ENCODE peak calls at places on chromosomes 12 and 14, in four cellular contexts. B is BJ, Q is foreskin fibroblast, N is hepatocyte. Y is an unnamed sample.

GRCh38 chr12:51048601-51049369 is 658 bp downstream of the LETMD1 start:
- DNase-seq in B (no peak), Q (peak), N (no peak), Y (no peak)

GRCh38 chr12:101021911-101022388 is 188.1 kb downstream of the SLC5A8 start:
- DNase-seq in B (peak), Q (peak), N (no peak), Y (peak)

GRCh38 chr12:59636945-59637656 is 41.3 kb downstream of the SLC16A7 start:
- DNase-seq in B (no peak), Q (no peak), N (no peak), Y (no peak)

GRCh38 chr12:116299064-116299463 is 21.6 kb upstream of the MED13L start:
- DNase-seq in B (no peak), Q (no peak), N (no peak), Y (no peak)

GRCh38 chr12:27984275-27984674 is 11.7 kb upstream of the PTHLH start:
- DNase-seq in B (no peak), Q (peak), N (no peak), Y (no peak)

GRCh38 chr12:100576311-100577036 is 3.0 kb downstream of the GAS2L3 start:
- DNase-seq in B (peak), Q (peak), N (peak), Y (peak)

GRCh38 chr12:4148418-4149056 is 125.0 kb upstream of the CCND2 start:
- DNase-seq in B (no peak), Q (no peak), N (no peak), Y (no peak)

GRCh38 chr12:122035292-122035691 is 13.6 kb downstream of the BCL7A start:
- DNase-seq in B (no peak), Q (no peak), N (no peak), Y (no peak)

GRCh38 chr12:10615532-10615931 is 2.1 kb upstream of the MAGOHB start:
- DNase-seq in B (no peak), Q (no peak), N (no peak), Y (no peak)

GRCh38 chr14:65847065-65847847 is 434.7 kb downstream of the FUT8 start:
- DNase-seq in B (no peak), Q (no peak), N (no peak), Y (no peak)

GRCh38 chr12:80472912-80473500 is 29.0 kb downstream of the PTPRQ start:
- DNase-seq in B (peak), Q (peak), N (peak), Y (peak)

DNA sequence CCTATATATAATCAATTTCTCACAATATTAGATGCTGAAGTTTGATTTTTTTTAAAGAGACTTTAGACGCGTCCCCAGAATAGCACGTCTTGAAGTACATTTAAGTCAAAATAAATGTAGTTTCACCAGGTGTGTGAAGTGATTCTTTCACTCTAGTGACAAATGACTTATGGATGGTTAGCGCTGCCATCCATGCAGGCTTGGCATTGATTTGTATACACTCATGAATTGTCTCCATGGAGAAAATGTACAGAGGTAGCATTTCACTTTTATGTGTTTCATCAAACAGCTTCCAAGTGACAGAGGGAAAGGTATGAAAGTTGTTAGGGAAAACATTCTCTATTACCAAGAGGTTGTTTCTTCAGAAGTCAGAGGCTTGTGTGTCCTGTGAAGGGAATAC is 360.8 kb downstream of the PDZRN4 start:
- DNase-seq in B (no peak), Q (no peak), N (no peak), Y (no peak)
- TF ChIP-seq CTCF in B (no peak), Q (no peak), N (no peak), Y (no peak)

GRCh38 chr12:24551368-24551767 is 397.5 kb downstream of the BCAT1 start:
- DNase-seq in B (no peak), Q (no peak), N (no peak), Y (no peak)
- H3K4me3 ChIP-seq in B (no peak), Q (no peak), N (no peak), Y (no peak)

GRCh38 chr14:86153480-86153879 is 623.5 kb downstream of the FLRT2 start:
- DNase-seq in B (no peak), Q (no peak), N (no peak), Y (no peak)
- TF ChIP-seq CTCF in B (no peak), Q (peak), N (no peak), Y (no peak)

DNA sequence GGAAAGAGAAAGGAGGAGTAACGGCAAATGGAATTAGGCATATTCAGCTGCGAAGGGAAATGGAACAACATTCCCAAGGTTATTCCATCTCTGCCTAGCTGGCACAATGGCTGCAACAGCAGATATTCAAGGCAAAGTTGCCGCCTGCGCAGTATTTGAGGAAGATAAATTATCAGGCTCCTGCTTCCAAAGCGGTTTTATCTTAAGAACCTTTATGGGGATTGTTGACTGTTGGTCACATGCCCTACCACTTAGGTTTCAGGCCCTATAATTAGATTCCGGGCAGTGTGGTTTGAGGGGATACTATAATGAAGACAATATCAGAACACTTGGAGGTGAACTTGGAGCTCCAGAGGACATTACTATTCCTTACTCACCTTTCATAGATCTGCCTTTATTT is 99.7 kb downstream of the FGD4 start:
- DNase-seq in B (no peak), Q (no peak), N (peak), Y (no peak)
- H3K4me3 ChIP-seq in B (no peak), Q (no peak), N (no peak), Y (no peak)

DNA sequence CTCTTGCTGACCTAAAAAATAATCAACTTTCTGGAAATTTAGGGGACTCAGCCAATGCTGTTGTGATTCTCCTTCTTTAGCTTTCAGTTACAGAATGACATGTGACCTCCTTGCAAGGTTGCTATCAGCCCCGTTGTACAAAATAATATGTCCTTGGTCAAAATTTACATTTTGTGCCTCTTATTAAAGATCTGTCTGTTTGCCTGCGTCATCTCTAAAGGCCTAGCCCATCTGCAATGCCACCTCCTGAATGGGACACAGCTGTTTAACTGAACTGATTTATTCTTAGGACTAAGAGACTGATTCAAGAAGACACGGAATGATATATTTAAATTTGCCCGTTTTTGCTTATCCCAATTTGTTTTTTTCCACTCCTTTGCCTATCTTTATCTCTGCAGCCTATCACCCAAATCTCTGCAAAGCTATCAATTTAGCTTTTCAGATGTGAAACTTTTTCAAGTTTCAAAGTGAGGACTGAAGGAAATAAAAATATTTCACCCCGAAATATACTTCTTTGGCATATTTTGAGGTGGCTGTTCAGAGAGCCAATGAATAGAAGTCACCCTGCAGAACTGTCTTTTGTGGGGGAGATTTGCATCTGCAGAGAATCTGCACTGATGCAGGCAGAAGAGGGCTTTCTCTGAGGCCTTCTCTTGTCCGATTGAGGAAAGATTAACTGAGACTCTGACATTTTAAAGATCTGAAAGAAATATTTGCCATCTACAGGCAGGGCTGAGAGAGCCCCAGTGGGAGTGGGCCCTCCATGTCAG is 126.0 kb downstream of the VEZT start:
- DNase-seq in B (no peak), Q (no peak), N (no peak), Y (no peak)
- TF ChIP-seq CTCF in B (no peak), Q (no peak), N (no peak), Y (no peak)

DNA sequence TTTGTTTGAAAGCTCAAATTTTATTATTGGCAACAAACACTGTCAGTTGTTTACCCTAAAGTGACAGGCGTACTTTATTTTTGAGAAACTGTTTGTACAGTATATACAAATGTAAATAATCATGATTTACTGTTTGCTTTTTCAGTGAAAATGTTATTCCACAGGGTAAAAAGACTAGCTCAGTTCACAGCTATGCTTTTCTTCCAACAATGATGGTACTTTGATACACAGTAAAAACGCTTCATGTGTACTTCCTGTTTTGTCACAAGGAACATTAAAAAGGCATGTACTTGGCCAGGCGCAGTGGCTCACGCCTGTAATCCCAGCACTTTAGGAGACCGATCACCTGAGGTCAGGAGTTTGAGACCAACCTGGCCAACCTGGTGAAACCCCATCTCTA is 53.7 kb downstream of the MON2 start:
- DNase-seq in B (no peak), Q (no peak), N (no peak), Y (no peak)
- H3K4me3 ChIP-seq in B (no peak), Q (no peak), N (no peak), Y (no peak)

DNA sequence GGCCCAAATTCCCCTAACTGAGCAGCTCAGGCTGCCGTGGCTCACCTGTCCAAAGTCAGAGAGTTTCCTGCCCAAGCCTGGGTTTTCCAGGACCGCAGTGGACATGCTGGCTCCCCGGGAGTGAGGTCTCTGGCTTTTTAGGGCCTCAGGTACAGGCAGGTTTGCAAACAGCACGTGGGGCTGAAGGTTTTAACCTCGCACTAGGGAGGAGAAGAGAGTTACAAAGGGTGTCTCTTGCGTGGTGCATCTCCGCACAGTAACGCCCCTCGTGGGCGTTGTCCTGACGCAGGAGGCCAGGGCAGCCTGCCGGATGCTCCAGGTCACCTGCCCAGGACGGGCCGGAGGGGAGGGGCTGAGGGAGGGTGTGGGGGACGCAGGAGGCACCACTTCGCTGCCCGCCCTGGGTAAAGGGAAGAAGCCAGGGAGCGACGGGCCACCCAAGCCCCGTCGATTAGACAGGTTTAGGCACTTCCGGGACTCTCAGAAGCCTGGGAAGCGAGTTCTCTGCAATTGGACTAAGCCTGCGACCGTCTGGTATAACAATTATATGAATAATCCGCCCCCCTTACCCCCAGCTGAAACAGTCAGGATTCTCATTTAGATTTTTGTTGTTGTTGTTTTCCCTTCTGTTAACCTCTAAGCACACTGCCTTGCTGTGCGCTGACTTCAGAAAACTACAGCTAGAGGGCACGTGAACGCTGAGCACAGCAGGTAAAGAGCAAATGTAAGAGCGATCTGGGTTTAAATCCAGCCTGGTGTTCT is at the start of gene PAH:
- DNase-seq in B (no peak), Q (no peak), N (peak), Y (no peak)
- TF ChIP-seq CTCF in B (no peak), Q (no peak), N (peak), Y (no peak)

GRCh38 chr14:33792387-33793368 is 158.2 kb downstream of the EGLN3 start:
- DNase-seq in B (peak), Q (peak), N (peak), Y (peak)
- H3K4me3 ChIP-seq in B (no peak), Q (peak), N (no peak), Y (no peak)

DNA sequence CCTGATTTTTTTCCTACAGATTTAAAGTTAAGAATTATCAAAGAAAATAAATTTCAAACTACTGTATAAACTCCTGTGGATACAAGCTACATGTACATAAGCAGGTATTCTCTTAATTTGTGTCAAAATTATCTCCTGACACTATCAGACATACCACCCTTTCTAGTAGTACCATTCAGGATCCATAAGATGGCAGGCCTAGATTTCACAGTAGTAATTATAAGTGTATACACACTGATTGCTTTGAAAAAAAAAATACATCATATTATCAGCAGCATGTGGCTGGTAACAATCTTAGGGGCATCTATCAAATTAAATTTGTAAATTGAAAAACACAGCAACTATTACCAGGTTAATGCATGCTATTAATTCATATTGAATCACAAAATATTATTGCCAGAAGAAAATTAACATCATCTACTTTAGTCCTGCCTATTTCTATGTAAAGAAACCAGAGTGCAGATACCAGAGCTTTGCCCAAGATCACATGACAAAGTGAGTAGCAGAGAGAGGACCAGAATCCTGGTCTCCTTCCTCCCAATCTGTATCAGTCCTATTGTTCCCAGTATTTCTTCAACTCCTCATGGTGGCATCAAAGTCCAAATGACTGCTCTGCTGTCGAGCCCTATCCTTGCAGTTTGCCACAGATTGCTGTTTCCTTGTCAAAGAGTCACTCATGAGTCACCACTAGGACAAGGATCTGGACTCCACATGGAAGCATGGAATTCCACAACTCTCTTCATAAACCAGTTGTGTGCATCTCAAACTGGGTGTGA is 27.7 kb upstream of the CALM1 start:
- DNase-seq in B (no peak), Q (peak), N (peak), Y (no peak)
- TF ChIP-seq CTCF in B (no peak), Q (no peak), N (no peak), Y (no peak)

GRCh38 chr12:30508205-30508967 is 187.3 kb downstream of the IPO8 start:
- DNase-seq in B (no peak), Q (no peak), N (no peak), Y (no peak)
- H3K4me3 ChIP-seq in B (no peak), Q (no peak), N (no peak), Y (no peak)